ENCODE peak calls at places on chromosomes 2 and 18, in ten cellular contexts. Z is cardiac fibroblast, P is endodermal cell, V is right atrium auricular region, B is WERI-Rb-1, O is astrocyte, D is lower leg skin, R is heart right ventricle, M is HFF-Myc, G is AG04449. A is an unnamed sample.

GRCh38 chr2:61398413-61398812 is 72.5 kb downstream of the USP34 start:
- DNase-seq in Z (no peak), P (no peak), V (no peak), B (no peak), O (no peak), D (no peak), R (no peak), M (no peak), G (no peak), A (no peak)

GRCh38 chr2:26068602-26069298 is 34.9 kb downstream of the RAB10 start:
- DNase-seq in Z (peak; percentile 91), P (no peak), V (no peak), B (peak; percentile 34), O (peak; percentile 91), D (no peak), R (no peak), M (peak; percentile 79), G (peak; percentile 36), A (peak; percentile 57)

GRCh38 chr18:78603102-78603501 is 376.5 kb upstream of the SALL3 start:
- DNase-seq in Z (no peak), P (peak; percentile 31), V (no peak), B (no peak), O (no peak), D (no peak), R (no peak), M (no peak), G (no peak), A (no peak)

GRCh38 chr2:37740330-37740729 is 68.9 kb upstream of the CDC42EP3 start:
- DNase-seq in Z (peak; percentile 71), P (no peak), V (no peak), B (no peak), O (peak; percentile 40), D (no peak), R (no peak), M (no peak), G (no peak), A (no peak)

GRCh38 chr2:54871457-54872103 is 148.1 kb downstream of the EML6 start:
- DNase-seq in Z (peak; percentile 48), P (no peak), V (no peak), B (no peak), O (no peak), D (no peak), R (no peak), M (no peak), G (no peak), A (peak; percentile 8)

GRCh38 chr2:202237787-202238233 is 587 bp downstream of the SUMO1 start:
- DNase-seq in Z (peak; percentile 54), P (no peak), V (no peak), B (peak; percentile 41), O (peak; percentile 50), D (peak; percentile 26), R (peak; percentile 28), M (no peak), G (no peak), A (no peak)

GRCh38 chr18:63508634-63509033 is 31.9 kb downstream of the SERPINB5 start:
- DNase-seq in Z (no peak), P (no peak), V (no peak), B (no peak), O (no peak), D (no peak), R (no peak), M (no peak), G (no peak), A (no peak)

GRCh38 chr18:58862851-58863538 is 1.7 kb upstream of the ZNF532 start:
- DNase-seq in Z (peak; percentile 67), P (peak; percentile 70), V (no peak), B (peak; percentile 42), O (peak; percentile 65), D (no peak), R (peak; percentile 42), M (no peak), G (no peak), A (no peak)

GRCh38 chr2:234355052-234355720 is 141.7 kb downstream of the ARL4C start:
- DNase-seq in Z (no peak), P (peak; percentile 71), V (no peak), B (peak; percentile 30), O (no peak), D (no peak), R (no peak), M (no peak), G (no peak), A (no peak)

GRCh38 chr18:55301836-55302235 is 286.2 kb downstream of the TCF4 start:
- DNase-seq in Z (no peak), P (no peak), V (no peak), B (no peak), O (no peak), D (no peak), R (no peak), M (no peak), G (no peak), A (no peak)

GRCh38 chr2:53131416-53131815 is 636.2 kb upstream of the CHAC2 start:
- DNase-seq in Z (peak; percentile 78), P (no peak), V (no peak), B (no peak), O (peak; percentile 78), D (no peak), R (no peak), M (no peak), G (peak; percentile 3), A (no peak)

GRCh38 chr2:221377061-221377460 is 195.0 kb downstream of the EPHA4 start:
- DNase-seq in Z (no peak), P (no peak), V (no peak), B (no peak), O (no peak), D (no peak), R (no peak), M (no peak), G (no peak), A (peak; percentile 29)

GRCh38 chr2:121825003-121825950 is 69.8 kb downstream of the TSN start:
- DNase-seq in Z (no peak), P (peak; percentile 47), V (no peak), B (no peak), O (no peak), D (no peak), R (no peak), M (no peak), G (no peak), A (no peak)

GRCh38 chr2:136117909-136118818 is at the start of gene CXCR4:
- DNase-seq in Z (peak; percentile 26), P (peak; percentile 95), V (peak; percentile 65), B (peak; percentile 83), O (peak; percentile 10), D (peak; percentile 34), R (peak; percentile 76), M (no peak), G (no peak), A (no peak)

GRCh38 chr2:198113316-198113715 is 308.9 kb downstream of the PLCL1 start:
- DNase-seq in Z (peak; percentile 12), P (no peak), V (no peak), B (no peak), O (no peak), D (no peak), R (peak; percentile 12), M (no peak), G (no peak), A (no peak)

GRCh38 chr2:202249521-202249850 is 11.1 kb upstream of the SUMO1 start:
- DNase-seq in Z (peak; percentile 25), P (peak; percentile 57), V (no peak), B (no peak), O (peak; percentile 40), D (no peak), R (peak; percentile 11), M (no peak), G (no peak), A (no peak)

GRCh38 chr18:76348267-76349066 is 146.6 kb downstream of the ZNF516 start:
- DNase-seq in Z (no peak), P (peak; percentile 70), V (no peak), B (no peak), O (no peak), D (no peak), R (no peak), M (no peak), G (no peak), A (no peak)

DNA sequence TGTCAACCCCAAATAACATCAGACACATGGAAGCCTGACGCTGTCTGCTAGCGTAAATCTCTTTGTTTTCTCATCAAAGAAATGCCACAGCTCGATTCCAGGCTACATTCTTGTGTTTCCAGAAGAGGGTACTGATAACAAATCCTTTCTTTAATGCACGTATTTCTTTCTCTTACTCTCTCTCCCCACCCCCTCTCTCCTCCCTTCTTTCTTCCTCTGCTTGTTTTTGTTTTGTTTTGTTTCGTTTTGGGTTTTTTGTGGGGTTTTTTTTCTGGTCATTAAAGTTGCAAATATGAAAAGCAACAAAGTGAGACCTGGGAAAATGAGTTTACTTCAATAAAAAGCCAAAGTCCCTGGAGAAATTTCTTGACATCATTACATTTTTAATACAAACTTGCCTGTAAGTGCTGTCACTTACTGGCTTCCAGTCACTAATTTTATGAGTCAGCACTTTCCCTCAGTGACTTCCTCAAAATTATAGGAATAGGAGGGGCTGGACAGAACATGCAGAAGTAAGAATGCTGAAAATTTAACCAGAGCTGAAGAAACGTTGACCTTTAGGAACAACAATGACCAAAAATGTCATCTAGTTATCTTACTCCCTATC is 106.7 kb upstream of the NABP1 start:
- DNase-seq in Z (peak; percentile 84), P (no peak), V (no peak), B (no peak), O (peak; percentile 64), D (no peak), R (no peak), M (peak; percentile 62), G (no peak), A (peak; percentile 33)
- H3K4me3 ChIP-seq in Z (no peak overlapping the region), P (no peak overlapping the region), V (no peak overlapping the region), B (no peak overlapping the region), O (no peak overlapping the region), D (no peak overlapping the region), R (no peak overlapping the region), M (no peak overlapping the region), G (no peak overlapping the region), A (no peak overlapping the region)

GRCh38 chr2:156986339-156986988 is 271.0 kb upstream of the GALNT5 start:
- DNase-seq in Z (no peak), P (peak; percentile 67), V (no peak), B (peak; percentile 12), O (no peak), D (no peak), R (no peak), M (no peak), G (no peak), A (no peak)
- TF ChIP-seq CTCF in Z (no peak), P (peak; percentile 53), V (no peak), B (no peak), O (no peak), D (no peak), R (no peak), M (no peak), G (no peak), A (no peak)

GRCh38 chr2:241140445-241140840 is 8.8 kb downstream of the PASK start:
- DNase-seq in Z (no peak), P (no peak), V (no peak), B (no peak), O (no peak), D (no peak), R (no peak), M (no peak), G (no peak), A (no peak)
- H3K4me3 ChIP-seq in Z (no peak overlapping the region), P (no peak overlapping the region), V (no peak overlapping the region), B (no peak overlapping the region), O (no peak overlapping the region), D (no peak overlapping the region), R (no peak overlapping the region), M (no peak overlapping the region), G (no peak overlapping the region), A (no peak overlapping the region)

DNA sequence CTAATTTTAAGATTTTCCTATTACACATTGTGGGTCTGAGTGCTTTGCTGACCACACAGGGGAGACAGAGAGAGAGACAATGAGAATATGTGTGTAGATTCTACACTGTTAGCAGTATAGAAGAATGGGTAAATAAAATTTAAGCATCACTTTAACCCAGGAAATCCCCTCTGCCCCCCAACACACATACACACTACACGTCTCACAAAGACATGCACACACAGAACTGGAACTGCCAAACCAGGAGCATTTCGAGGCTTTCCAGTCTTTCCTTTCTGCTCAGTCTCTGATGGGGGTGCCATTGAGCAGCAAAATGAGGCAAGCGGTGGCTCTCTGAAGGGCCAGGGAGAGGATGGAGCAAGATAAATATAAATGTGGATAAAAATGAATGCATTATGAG is 2.5 kb downstream of the MERTK start:
- DNase-seq in Z (peak; percentile 49), P (peak; percentile 68), V (no peak), B (peak; percentile 47), O (no peak), D (no peak), R (peak; percentile 46), M (no peak), G (no peak), A (no peak)
- TF ChIP-seq CTCF in Z (peak; percentile 41), P (peak; percentile 68), V (peak; percentile 62), B (peak; percentile 62), O (no peak), D (no peak), R (peak; percentile 11), M (peak; percentile 48), G (peak; percentile 21), A (peak; percentile 39)

A was measured in AG09309.